ENCODE peak calls at places on chromosome 21, in seven cellular contexts. P is A549, E is pancreas, Q is testis, S is OCI-LY7, W is cardiac muscle cell, K is hepatocyte. G is an unnamed sample.

GRCh38 chr21:23016617-23017016 is 2018.4 kb downstream of the NCAM2 start:
- DNase-seq in P (peak), W (no peak), E (no peak), S (no peak), K (peak), Q (peak), G (no peak)

GRCh38 chr21:29201186-29201585 is 70.7 kb downstream of the MAP3K7CL start:
- DNase-seq in K (no peak), Q (no peak), E (no peak), W (no peak), P (no peak), S (no peak), G (no peak)

GRCh38 chr21:31546402-31547155 is 112.9 kb upstream of the SOD1 start:
- DNase-seq in K (peak), Q (no peak), E (no peak), W (peak), P (no peak), S (no peak), G (no peak)

GRCh38 chr21:20997308-20997632 is 939 bp upstream of the NCAM2 start:
- DNase-seq in W (peak), P (no peak), S (no peak), K (peak), Q (peak), E (peak), G (no peak)

GRCh38 chr21:43374228-43374885 is 52.6 kb downstream of the SIK1 start:
- DNase-seq in E (no peak), W (no peak), Q (no peak), K (no peak), P (no peak), S (no peak), G (no peak)

GRCh38 chr21:39529026-39529425 is 77.3 kb downstream of the SH3BGR start:
- DNase-seq in P (no peak), E (no peak), S (no peak), Q (no peak), W (no peak), K (peak), G (no peak)

GRCh38 chr21:42261832-42262200 is 42.9 kb downstream of the ABCG1 start:
- DNase-seq in P (no peak), E (no peak), W (no peak), S (no peak), Q (no peak), K (no peak), G (no peak)

GRCh38 chr21:39033878-39034589 is 149.2 kb downstream of the PSMG1 start:
- DNase-seq in P (no peak), E (no peak), W (peak), K (peak), S (no peak), Q (no peak), G (no peak)

GRCh38 chr21:42841156-42841915 is 38.0 kb downstream of the WDR4 start:
- DNase-seq in K (no peak), S (no peak), E (no peak), Q (peak), P (no peak), W (no peak), G (no peak)

GRCh38 chr21:28959367-28960099 is 33.1 kb downstream of the LTN1 start:
- DNase-seq in E (no peak), Q (no peak), W (peak), K (peak), P (peak), S (no peak), G (peak)

GRCh38 chr21:27301216-27301615 is 334.3 kb upstream of the ADAMTS5 start:
- DNase-seq in K (no peak), W (no peak), E (no peak), Q (no peak), P (no peak), S (no peak), G (peak)

GRCh38 chr21:42009018-42009830 is 936 bp downstream of the ZBTB21 start:
- DNase-seq in P (peak), K (peak), S (peak), Q (peak), W (peak), E (peak), G (peak)

GRCh38 chr21:21851657-21852056 is 853.4 kb downstream of the NCAM2 start:
- DNase-seq in E (no peak), W (no peak), P (no peak), K (no peak), Q (no peak), S (no peak), G (peak)

GRCh38 chr21:17660449-17660848 is 47.7 kb upstream of the BTG3 start:
- DNase-seq in S (no peak), E (no peak), K (peak), Q (no peak), P (peak), W (no peak), G (peak)

GRCh38 chr21:42959754-42960153 is 14.6 kb upstream of the PKNOX1 start:
- DNase-seq in K (no peak), P (no peak), S (no peak), W (no peak), Q (no peak), E (no peak), G (no peak)

GRCh38 chr21:31484219-31484618 is 140.2 kb upstream of the TIAM1 start:
- DNase-seq in Q (no peak), K (no peak), P (no peak), E (no peak), W (no peak), S (no peak), G (no peak)

GRCh38 chr21:29181799-29182470 is 51.5 kb downstream of the MAP3K7CL start:
- DNase-seq in S (no peak), Q (peak), W (peak), K (peak), P (peak), E (no peak), G (peak)

GRCh38 chr21:28393279-28393678 is 599.4 kb downstream of the LTN1 start:
- DNase-seq in Q (no peak), S (no peak), K (peak), P (no peak), W (no peak), E (peak), G (no peak)

GRCh38 chr21:42518216-42518615 is 4.6 kb downstream of the SLC37A1 start:
- DNase-seq in P (peak), W (peak), S (no peak), E (no peak), Q (no peak), K (no peak), G (peak)

GRCh38 chr21:18144341-18144740 is 100.3 kb upstream of the CHODL start:
- DNase-seq in Q (no peak), S (no peak), P (no peak), W (no peak), K (no peak), E (no peak), G (no peak)

GRCh38 chr21:28252923-28253322 is 739.8 kb downstream of the LTN1 start:
- DNase-seq in S (no peak), E (no peak), Q (no peak), K (no peak), P (no peak), W (no peak), G (peak)

GRCh38 chr21:28537371-28538079 is 455.2 kb downstream of the LTN1 start:
- DNase-seq in S (no peak), Q (no peak), W (no peak), P (no peak), K (no peak), E (no peak), G (peak)

GRCh38 chr21:43370091-43370658 is 56.8 kb downstream of the SIK1 start:
- DNase-seq in W (peak), E (no peak), K (no peak), P (no peak), S (no peak), Q (no peak), G (peak)

GRCh38 chr21:31804008-31804394 is 68.8 kb upstream of the HUNK start:
- DNase-seq in P (no peak), K (no peak), E (no peak), S (peak), Q (no peak), W (no peak), G (no peak)

DNA sequence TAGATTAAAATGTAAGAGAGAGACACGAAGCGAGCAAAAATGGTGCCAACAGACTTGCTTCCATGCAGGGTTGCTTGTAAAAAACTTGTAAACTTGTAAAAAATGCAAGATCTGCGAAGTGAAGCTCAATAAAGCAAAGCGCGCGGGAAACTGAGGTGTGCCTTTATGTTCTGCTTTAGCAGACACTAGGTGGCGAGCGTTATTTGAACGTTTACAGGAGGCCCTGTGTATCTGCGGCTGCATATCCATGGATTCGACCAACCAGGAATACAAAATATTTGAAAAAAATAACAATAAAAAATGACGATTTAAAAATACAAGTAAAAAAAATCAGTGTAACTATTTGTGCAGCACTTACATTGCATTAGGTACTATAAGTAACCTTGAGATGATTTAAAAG is 1.5 kb downstream of the UBE2G2 start:
- DNase-seq in P (peak), E (no peak), W (peak), Q (no peak), K (peak), S (peak), G (peak)
- TF ChIP-seq CTCF in P (peak), E (no peak), W (peak), Q (no peak), K (peak), S (peak), G (peak)

GRCh38 chr21:37915941-37916794 is at the start of gene KCNJ6:
- DNase-seq in P (peak), S (no peak), W (peak), E (peak), Q (peak), K (peak), G (peak)
- H3K4me3 ChIP-seq in P (peak), S (no peak), W (peak), E (peak), Q (peak), K (peak), G (peak)

DNA sequence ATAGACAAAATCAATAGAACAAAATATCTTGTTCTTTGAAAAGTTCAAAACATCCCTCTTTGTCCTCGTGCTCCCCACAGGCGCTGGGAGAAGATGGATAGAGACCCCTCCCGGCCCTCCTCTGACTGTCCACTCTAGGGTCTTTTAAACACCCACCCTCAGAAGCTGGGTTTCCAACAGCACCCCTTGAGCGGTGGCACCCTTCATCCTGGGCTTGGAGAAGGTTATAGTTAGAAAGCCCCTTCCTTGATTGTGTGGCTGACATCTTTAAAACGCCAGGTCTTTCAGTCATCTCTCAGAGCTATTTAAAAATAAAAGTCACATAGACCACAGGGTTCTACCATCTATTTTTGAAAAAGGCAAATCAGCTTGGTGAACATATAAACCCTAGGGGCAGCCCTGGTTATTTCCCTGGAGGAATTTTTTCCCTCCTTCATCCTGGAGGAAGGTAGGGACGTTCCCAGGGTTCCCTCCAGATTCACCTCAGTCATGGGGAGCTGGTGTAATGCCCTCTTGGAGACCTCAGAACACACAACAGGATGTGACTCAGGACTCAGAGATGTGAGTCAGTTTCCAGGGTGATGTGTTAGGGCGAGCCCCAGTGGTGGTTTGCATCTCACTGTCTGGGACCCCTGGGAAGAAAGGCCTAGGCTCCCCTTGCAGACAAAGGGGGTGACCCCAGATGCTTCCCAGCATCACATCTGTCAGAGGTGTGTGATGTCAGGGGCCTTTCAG is 138.5 kb downstream of the CLIC6 start:
- DNase-seq in E (no peak), K (peak), P (peak), W (peak), S (no peak), Q (no peak), G (peak)
- TF ChIP-seq CTCF in E (no peak), K (no peak), P (no peak), W (peak), S (no peak), Q (no peak), G (no peak)

GRCh38 chr21:44509539-44509938 is 30.5 kb downstream of the KRTAP10-1 start:
- DNase-seq in P (peak), Q (peak), W (no peak), E (peak), K (no peak), S (peak), G (peak)
- H3K4me3 ChIP-seq in P (no peak), Q (no peak), W (no peak), E (no peak), K (no peak), S (no peak), G (no peak)

DNA sequence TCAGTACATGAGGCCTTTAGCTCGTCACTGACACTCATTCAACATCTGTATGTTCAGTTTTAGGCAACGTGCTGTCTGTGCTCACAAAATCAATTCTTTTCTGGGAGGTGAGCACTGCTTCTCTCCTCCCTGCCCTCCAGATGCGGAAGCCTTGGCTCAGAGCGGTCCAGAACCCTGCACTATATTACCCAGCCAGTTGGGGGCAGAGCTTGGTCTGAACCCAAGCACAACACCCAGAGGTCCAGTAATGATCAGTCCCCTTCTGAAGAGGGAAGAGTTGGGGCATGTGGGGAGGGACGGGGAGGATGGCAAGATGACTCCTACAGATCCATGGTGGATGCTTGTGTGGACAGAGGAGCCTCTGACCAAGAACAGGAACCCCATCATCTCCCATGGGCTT is 5.6 kb upstream of the DSCAM start:
- DNase-seq in S (no peak), E (no peak), Q (no peak), W (no peak), P (no peak), K (no peak), G (no peak)
- TF ChIP-seq CTCF in S (no peak), E (no peak), Q (no peak), W (no peak), P (no peak), K (no peak), G (no peak)

GRCh38 chr21:16587141-16587570 is 857.4 kb downstream of the USP25 start:
- DNase-seq in W (peak), S (no peak), E (peak), K (peak), P (peak), Q (peak), G (peak)
- H3K4me3 ChIP-seq in W (no peak), S (no peak), E (peak), K (no peak), P (peak), Q (no peak), G (peak)

GRCh38 chr21:26167593-26167992 is 3.0 kb downstream of the APP start:
- DNase-seq in W (no peak), K (no peak), P (no peak), S (no peak), Q (no peak), E (no peak), G (no peak)

GRCh38 chr21:26171310-26172100 is 935 bp upstream of the APP start:
- DNase-seq in W (no peak), E (no peak), P (no peak), S (no peak), K (no peak), Q (peak), G (no peak)

GRCh38 chr21:26170471-26171309 is at the start of gene APP:
- DNase-seq in K (peak), E (peak), P (peak), S (no peak), W (peak), Q (peak), G (peak)

GRCh38 chr21:26169611-26170470 is 729 bp downstream of the APP start:
- DNase-seq in Q (peak), K (peak), E (peak), W (peak), S (no peak), P (peak), G (peak)

DNA sequence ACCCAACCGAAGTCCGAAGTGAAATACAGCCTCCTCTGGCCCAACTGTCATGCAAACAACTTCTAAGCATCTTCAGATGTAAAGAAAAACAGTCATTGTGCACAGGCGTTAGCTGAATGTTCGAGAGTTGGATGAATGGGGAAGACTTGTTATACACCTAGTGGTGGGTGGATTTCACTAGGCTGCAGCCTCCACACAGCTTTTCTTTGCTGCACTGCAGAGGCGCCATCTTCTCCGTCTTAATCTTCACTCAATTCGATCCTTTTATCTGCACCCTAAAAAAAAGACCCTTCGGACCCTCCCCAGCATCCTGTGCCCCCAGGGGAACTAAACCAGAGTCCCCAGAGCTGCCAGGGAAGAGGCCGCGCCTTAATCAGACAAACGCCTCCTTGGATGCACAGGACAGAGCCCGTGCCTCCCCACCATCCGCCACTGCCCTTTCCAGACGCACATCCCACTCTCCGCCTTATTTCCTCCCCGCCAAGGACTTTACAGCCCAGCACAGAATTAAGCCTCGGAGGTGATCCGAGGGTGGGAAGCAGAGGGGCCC is 1.4 kb downstream of the APP start:
- DNase-seq in K (peak), Q (peak), S (no peak), W (peak), P (peak), E (no peak), G (peak)
- TF ChIP-seq CTCF in K (peak), Q (no peak), S (no peak), W (peak), P (peak), E (no peak), G (peak)

DNA sequence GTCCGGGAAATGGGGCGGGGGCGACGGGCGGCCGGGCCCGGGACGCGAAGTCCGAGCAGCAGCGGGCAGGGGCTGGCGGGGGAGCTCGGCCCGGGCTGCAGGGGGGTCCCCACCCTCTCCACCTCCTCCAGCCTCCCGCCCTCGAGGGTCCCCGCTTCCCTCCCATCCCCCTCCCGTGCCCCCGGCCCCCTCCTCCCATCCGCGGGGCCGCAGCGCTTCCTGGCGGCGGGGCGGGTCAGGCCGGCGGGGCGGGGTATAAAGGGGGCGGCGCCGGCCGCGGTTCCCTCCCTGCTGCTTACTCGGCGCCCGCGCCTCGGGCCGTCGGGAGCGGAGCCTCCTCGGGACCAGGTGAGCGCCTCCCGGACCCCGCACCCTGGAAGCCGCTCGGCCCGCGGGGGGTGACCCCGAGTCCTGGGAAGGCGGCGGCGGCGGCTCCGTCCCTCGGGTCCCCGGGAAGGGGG is at the start of gene COL6A2:
- DNase-seq in S (no peak), P (peak), W (peak), E (peak), K (peak), Q (peak), G (peak)
- H3K4me3 ChIP-seq in S (no peak), P (peak), W (peak), E (peak), K (peak), Q (peak), G (peak)

GRCh38 chr21:32844653-32845443 is 73.3 kb upstream of the PAXBP1 start:
- DNase-seq in E (no peak), S (no peak), W (peak), Q (peak), K (peak), P (peak), G (peak)
- TF ChIP-seq CTCF in E (no peak), S (no peak), W (peak), Q (no peak), K (no peak), P (no peak), G (peak)

GRCh38 chr21:36477001-36477400 is 2.9 kb downstream of the CLDN14 start:
- DNase-seq in K (no peak), W (no peak), S (no peak), E (no peak), Q (no peak), P (no peak), G (no peak)
- H3K4me3 ChIP-seq in K (no peak), W (no peak), S (no peak), E (no peak), Q (no peak), P (no peak), G (no peak)